ENCODE peak calls at places on chromosomes 13 and 19, in four cellular contexts. N is heart left ventricle, U is mammary epithelial cell, J is H1. L is an unnamed sample.
A peak's percentile ranks its signal among the peaks of the same experiment; 100 is the strongest.

GRCh38 chr19:1369214-1369805 is 14.4 kb upstream of the NDUFS7 start:
- DNase-seq in U (no peak), J (no peak), N (no peak), L (no peak)

GRCh38 chr19:19120308-19121156 is 17.7 kb downstream of the TMEM161A start:
- DNase-seq in N (no peak), U (no peak), J (peak; percentile 100), L (no peak)

GRCh38 chr19:6061420-6062130 is 48.7 kb downstream of the RFX2 start:
- DNase-seq in N (peak; percentile 18), U (no peak), J (no peak), L (peak; percentile 40)

GRCh38 chr19:36771275-36772231 is 1.1 kb downstream of the ZNF850 start:
- DNase-seq in U (peak; percentile 67), J (peak; percentile 54), N (peak; percentile 85), L (no peak)

GRCh38 chr13:32124743-32125142 is 93.2 kb downstream of the FRY start:
- DNase-seq in J (no peak), U (no peak), N (no peak), L (no peak)

GRCh38 chr19:32436692-32437091 is 31.1 kb downstream of the DPY19L3 start:
- DNase-seq in N (no peak), U (no peak), J (no peak), L (no peak)

GRCh38 chr19:56405062-56405461 is 930 bp downstream of the ZNF583 start:
- DNase-seq in J (no peak), N (no peak), U (no peak), L (no peak)

GRCh38 chr19:1016647-1017114 is 4.2 kb downstream of the TMEM259 start:
- DNase-seq in J (no peak), N (no peak), U (peak; percentile 71), L (peak; percentile 42)

GRCh38 chr13:26377038-26377437 is 123.1 kb downstream of the CDK8 start:
- DNase-seq in J (peak; percentile 59), N (no peak), U (peak; percentile 4), L (no peak)

GRCh38 chr19:2549701-2550191 is 73.8 kb downstream of the GADD45B start:
- DNase-seq in J (no peak), N (peak; percentile 82), U (peak; percentile 58), L (peak; percentile 94)

GRCh38 chr13:19910336-19911072 is 47.1 kb upstream of the ZMYM5 start:
- DNase-seq in N (no peak), J (no peak), U (peak; percentile 88), L (no peak)

GRCh38 chr13:110067355-110068175 is 239.4 kb downstream of the COL4A1 start:
- DNase-seq in U (no peak), N (no peak), J (no peak), L (no peak)

GRCh38 chr13:114077938-114078335 is 54.5 kb downstream of the RASA3 start:
- DNase-seq in U (no peak), J (no peak), N (peak; percentile 19), L (no peak)

DNA sequence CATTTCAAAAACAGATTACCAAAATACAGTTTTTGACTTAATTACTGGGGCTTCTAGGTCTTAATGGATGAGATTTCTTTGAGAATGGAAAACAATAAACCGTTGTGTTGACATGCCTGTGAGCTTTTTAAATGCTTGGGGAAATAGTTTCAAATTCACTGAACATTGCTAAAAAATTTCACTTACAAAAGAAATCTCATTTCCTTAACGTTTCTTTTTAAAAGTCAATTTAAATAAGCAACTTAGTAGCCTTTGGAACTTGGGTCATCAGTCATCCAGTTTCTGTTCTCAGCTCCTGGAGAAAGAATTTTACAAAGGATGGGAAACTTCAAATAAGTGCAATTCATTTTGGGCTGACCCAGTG is 4.4 kb downstream of the ZC3H4 start:
- DNase-seq in U (no peak), N (no peak), J (no peak), L (no peak)
- H3K4me3 ChIP-seq in U (no peak overlapping the region), N (no peak overlapping the region), J (peak overlapping the region; percentile 94), L (no peak overlapping the region)

DNA sequence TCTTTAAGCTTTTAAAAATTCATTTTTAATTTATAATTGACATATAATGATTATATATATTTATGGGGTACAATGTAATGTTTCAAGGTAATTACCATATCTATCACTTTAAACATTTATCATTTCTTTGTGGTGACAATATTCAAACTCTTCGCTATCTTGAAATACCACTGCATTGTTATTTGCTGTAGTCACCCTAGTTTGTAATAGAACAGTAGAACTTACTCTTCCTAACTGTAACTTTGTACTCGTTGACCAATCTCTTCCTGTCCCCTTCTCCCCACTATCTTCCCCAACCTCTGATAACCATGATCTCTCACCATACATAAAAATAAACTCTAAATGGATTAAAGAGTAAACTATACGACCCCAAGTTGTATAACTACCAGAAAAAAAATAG is 20.4 kb downstream of the COG6 start:
- DNase-seq in U (no peak), J (no peak), N (no peak), L (no peak)
- H3K4me1 ChIP-seq in U (no peaks in the 10 kb centered on the region), J (no peaks in the 10 kb centered on the region), N (no peaks in the 10 kb centered on the region), L (no peaks in the 10 kb centered on the region)

DNA sequence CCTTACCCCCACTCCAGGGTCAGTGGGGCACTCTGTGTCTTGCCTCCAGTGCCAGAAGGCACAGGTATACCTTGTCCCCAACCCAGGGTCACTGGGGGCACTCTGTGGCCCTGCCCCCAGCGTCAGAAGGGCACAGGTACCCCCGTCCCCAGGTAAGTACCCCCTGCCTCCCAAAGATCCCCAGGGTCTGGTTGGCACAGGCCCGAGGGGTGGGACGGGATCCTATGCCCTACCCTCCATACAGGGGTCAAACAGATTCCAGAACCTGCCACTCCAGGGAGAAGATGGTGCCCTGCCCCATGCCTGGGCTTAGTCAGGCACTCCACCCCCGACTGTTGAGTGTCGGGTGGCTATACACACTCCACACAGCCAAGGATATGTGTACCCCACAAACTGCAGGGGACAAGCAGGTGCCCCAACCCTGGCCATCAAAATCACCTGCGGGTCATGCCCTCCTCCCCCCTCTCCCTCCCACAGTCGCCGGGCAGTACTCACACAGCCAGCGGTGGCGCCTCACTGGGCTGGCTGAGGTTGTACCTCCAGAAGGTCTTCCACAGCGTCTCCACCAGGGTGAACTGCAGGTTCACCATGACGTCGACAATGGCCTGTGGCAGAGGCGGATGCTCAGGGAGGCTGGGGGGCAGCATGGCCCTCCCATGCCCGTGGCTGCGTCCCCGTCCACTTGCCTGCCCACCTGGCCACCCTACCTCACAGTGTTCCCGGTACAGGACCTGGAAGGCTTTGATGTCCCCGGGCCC is 13.8 kb downstream of the DCAF15 start:
- DNase-seq in J (no peak), U (no peak), N (no peak), L (no peak)
- H3K36me3 ChIP-seq in J (peaks cover 12% of the 10 kb centered on the region), U (peaks cover 3% of the 10 kb centered on the region), N (peaks cover 89% of the 10 kb centered on the region), L (peaks cover 45% of the 10 kb centered on the region)

GRCh38 chr19:58304748-58305064 is 471 bp upstream of the ERVK3-1 start:
- DNase-seq in N (no peak), U (no peak), J (no peak), L (no peak)

GRCh38 chr19:58305065-58305931 is at the start of gene ERVK3-1:
- DNase-seq in J (peak; percentile 83), U (peak; percentile 94), N (peak; percentile 96), L (peak; percentile 87)

GRCh38 chr19:58305932-58306323 is 751 bp downstream of the ERVK3-1 start:
- DNase-seq in N (no peak), J (no peak), U (peak; percentile 10), L (no peak)

GRCh38 chr19:58307736-58308135 is 2.6 kb downstream of the ERVK3-1 start:
- DNase-seq in N (no peak), U (no peak), J (no peak), L (no peak)

DNA sequence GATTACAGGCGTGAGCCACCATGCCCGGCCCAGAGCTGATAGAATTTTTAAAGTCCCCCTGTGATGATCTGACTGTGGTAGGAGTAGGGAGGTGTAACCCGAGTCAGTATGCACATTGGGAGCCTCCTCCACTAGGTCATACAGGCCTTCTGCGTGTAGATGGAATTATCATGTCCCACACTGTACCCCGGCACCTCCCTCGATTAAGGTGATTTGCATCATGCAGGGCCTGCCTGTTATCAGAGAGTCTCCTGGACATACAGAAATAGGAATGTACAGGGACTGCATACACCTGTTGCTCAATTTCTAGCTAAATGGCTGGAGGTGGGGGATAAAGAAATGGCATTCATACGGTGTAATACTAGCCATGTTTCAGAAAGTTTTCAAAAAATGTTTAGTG is 922 bp upstream of the ERVK3-1 start:
- DNase-seq in J (no peak), U (no peak), N (no peak), L (no peak)
- H3K4me3 ChIP-seq in J (peak overlapping the region; percentile 54), U (no peak overlapping the region), N (peak overlapping the region; percentile 82), L (no peak overlapping the region)

GRCh38 chr13:39405107-39405506 is 197.9 kb downstream of the LHFPL6 start:
- DNase-seq in U (no peak), N (no peak), J (no peak), L (no peak)
- H3K4me1 ChIP-seq in U (peaks cover 5% of the 10 kb centered on the region), N (peaks cover 16% of the 10 kb centered on the region), J (peaks cover 10% of the 10 kb centered on the region), L (peaks cover 25% of the 10 kb centered on the region)

GRCh38 chr19:10921909-10922637 is 6.4 kb downstream of the YIPF2 start:
- DNase-seq in J (no peak), N (no peak), U (no peak), L (no peak)
- H3K36me3 ChIP-seq in J (peaks cover 48% of the 10 kb centered on the region), N (peaks cover 74% of the 10 kb centered on the region), U (no peaks in the 10 kb centered on the region), L (peaks cover 73% of the 10 kb centered on the region)

DNA sequence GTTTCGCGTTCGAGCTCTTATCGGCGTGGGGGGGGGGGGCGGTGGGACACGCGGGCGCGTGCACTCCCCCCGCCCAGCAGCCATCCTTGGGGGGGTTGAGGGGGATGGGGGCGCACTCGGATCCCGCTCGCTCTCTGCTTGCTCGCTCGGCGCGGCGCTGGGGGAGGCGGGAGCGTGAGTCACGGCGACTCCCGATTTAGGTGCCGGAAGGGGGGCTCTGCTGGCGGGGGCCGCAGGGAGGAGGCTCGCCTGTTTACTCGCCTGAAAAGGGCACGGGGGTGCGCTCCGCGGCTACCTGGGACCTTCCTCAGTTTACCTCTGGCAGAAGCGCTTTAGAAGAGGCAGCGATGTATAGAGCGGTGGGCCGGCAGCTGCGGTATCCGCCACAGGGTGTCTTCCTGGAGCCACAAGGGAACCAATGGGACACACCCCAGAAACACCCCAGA is 1.1 kb upstream of the PDE4A start:
- DNase-seq in U (no peak), N (no peak), J (no peak), L (peak; percentile 84)
- H3K4me3 ChIP-seq in U (no peak overlapping the region), N (peak overlapping the region; percentile 10), J (peak overlapping the region; percentile 53), L (peak overlapping the region; percentile 92)

DNA sequence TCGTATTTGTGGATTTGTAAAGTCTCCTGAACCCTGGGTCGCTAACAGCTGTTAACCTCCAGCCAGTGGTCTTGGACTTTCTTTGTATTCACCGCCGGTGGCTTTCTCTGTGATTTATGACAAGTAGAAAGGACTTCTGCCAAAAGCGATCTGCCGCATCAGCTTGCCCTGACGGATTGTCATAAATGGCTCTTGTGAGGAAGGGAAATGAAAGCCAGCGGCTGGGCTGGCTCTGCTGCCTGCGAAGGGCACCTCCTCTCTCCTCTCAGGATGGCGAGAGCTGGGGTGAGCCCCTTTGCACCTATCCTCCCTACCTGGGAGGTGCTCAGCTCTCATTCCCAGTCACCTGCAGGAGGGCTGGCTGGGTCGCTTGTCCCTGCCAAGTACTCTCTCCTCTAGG is 25.6 kb downstream of the DHRS12 start:
- DNase-seq in J (no peak), U (no peak), N (no peak), L (no peak)
- H3K4me1 ChIP-seq in J (no peaks in the 10 kb centered on the region), U (no peaks in the 10 kb centered on the region), N (no peaks in the 10 kb centered on the region), L (no peaks in the 10 kb centered on the region)

L was measured in SJSA1.